ENCODE peak calls at places on chromosomes 11 and 22, in six cellular contexts. P, A, Y, E, C and R are unnamed samples.

GRCh38 chr22:43346521-43346929 is 3.4 kb upstream of the SCUBE1 start:
- DNase-seq in P (no peak), A (no peak), Y (peak), E (peak), C (peak), R (peak)

GRCh38 chr11:34308821-34309585 is 48.8 kb downstream of the ABTB2 start:
- DNase-seq in P (no peak), A (no peak), Y (peak), E (no peak), C (no peak), R (no peak)

GRCh38 chr11:65290448-65291165 is 24.1 kb upstream of the CDC42EP2 start:
- DNase-seq in P (peak), A (peak), Y (peak), E (no peak), C (no peak), R (no peak)

GRCh38 chr11:1920128-1920908 is 815 bp downstream of the TNNT3 start:
- DNase-seq in P (no peak), A (no peak), Y (no peak), E (no peak), C (no peak), R (no peak)

GRCh38 chr11:16986434-16987204 is 27.6 kb downstream of the PLEKHA7 start:
- DNase-seq in P (peak), A (no peak), Y (no peak), E (peak), C (peak), R (peak)

GRCh38 chr11:75597636-75598035 is 35.6 kb downstream of the SERPINH1 start:
- DNase-seq in P (no peak), A (no peak), Y (no peak), E (no peak), C (no peak), R (no peak)

GRCh38 chr11:12764187-12764914 is 90.1 kb downstream of the TEAD1 start:
- DNase-seq in P (no peak), A (no peak), Y (no peak), E (no peak), C (no peak), R (no peak)

GRCh38 chr11:9362393-9362863 is 22.0 kb upstream of the IPO7 start:
- DNase-seq in P (no peak), A (no peak), Y (no peak), E (no peak), C (no peak), R (no peak)

GRCh38 chr11:62392944-62393628 is 25.7 kb upstream of the SCGB1A1 start:
- DNase-seq in P (no peak), A (no peak), Y (no peak), E (no peak), C (no peak), R (no peak)

GRCh38 chr11:1747753-1748466 is 2.5 kb downstream of the IFITM10 start:
- DNase-seq in P (no peak), A (no peak), Y (no peak), E (no peak), C (no peak), R (no peak)